ENCODE peak calls at places on chromosomes 3 and 15, in five cellular contexts. O, V, C, N and Y are unnamed samples.

GRCh38 chr3:186260726-186261125 is 101.3 kb downstream of the DGKG start:
- DNase-seq in O (no peak), V (no peak), C (no peak), N (no peak), Y (no peak)

GRCh38 chr3:134974621-134975020 is 179.6 kb downstream of the EPHB1 start:
- DNase-seq in O (no peak), V (no peak), C (no peak), N (no peak), Y (no peak)

GRCh38 chr3:187706966-187707365 is 4.6 kb upstream of the RTP2 start:
- DNase-seq in O (no peak), V (no peak), C (no peak), N (no peak), Y (no peak)

GRCh38 chr3:190586631-190587000 is 72.7 kb downstream of the IL1RAP start:
- DNase-seq in O (no peak), V (no peak), C (no peak), N (no peak), Y (peak; percentile 51)

GRCh38 chr15:32786906-32787305 is 69.1 kb downstream of the GREM1 start:
- DNase-seq in O (no peak), V (no peak), C (no peak), N (no peak), Y (no peak)

GRCh38 chr3:137148917-137149316 is 191.1 kb downstream of the IL20RB start:
- DNase-seq in O (no peak), V (no peak), C (no peak), N (no peak), Y (no peak)

GRCh38 chr3:179973024-179973423 is 63.7 kb downstream of the PEX5L start:
- DNase-seq in O (no peak), V (no peak), C (no peak), N (no peak), Y (no peak)

GRCh38 chr15:63261311-63261710 is 16.1 kb upstream of the APH1B start:
- DNase-seq in O (no peak), V (no peak), C (no peak), N (no peak), Y (no peak)

GRCh38 chr3:189393598-189393997 is 221.8 kb downstream of the TPRG1 start:
- DNase-seq in O (no peak), V (no peak), C (no peak), N (no peak), Y (peak; percentile 3)

GRCh38 chr3:42839616-42840015 is 30.4 kb downstream of the ACKR2 start:
- DNase-seq in O (peak; percentile 73), V (peak; percentile 73), C (no peak), N (peak; percentile 45), Y (peak; percentile 62)

GRCh38 chr15:78093242-78094020 is 1.1 kb downstream of the SH2D7 start:
- DNase-seq in O (no peak), V (no peak), C (no peak), N (no peak), Y (no peak)

GRCh38 chr15:89366656-89367393 is 32.2 kb upstream of the POLG start:
- DNase-seq in O (no peak), V (no peak), C (no peak), N (no peak), Y (no peak)

GRCh38 chr15:29636921-29637320 is 185.3 kb downstream of the TJP1 start:
- DNase-seq in O (no peak), V (no peak), C (no peak), N (no peak), Y (no peak)
- TF ChIP-seq MAX in O (no peak), V (no peak), C (no peak), N (no peak), Y (no peak)

DNA sequence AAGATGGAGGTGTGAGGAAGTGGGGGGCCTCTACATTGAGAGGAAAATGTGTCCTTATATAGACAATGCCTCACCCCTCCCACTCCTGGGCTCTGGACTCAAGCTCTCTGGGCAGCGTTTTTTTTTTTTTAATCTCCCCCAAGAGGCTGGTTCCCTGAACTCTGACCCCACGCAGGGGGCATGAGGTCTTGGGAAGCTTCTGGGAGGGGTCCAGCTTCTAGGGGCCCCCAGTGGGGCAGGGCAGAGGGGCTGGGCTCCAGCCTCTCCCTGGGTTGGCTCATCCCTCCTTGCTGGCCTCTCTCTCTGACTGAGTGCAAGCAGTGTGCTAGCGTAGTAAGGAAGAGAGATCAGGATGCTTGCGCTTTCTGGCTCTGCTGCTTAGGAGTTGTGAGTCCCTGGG is 101.4 kb upstream of the HACD2 start:
- DNase-seq in O (no peak), V (no peak), C (no peak), N (no peak), Y (no peak)
- TF ChIP-seq HDAC2 in O (no peak), V (no peak), C (no peak), N (no peak), Y (no peak)

GRCh38 chr3:99352811-99353210 is 285.6 kb upstream of the COL8A1 start:
- DNase-seq in O (no peak), V (no peak), C (no peak), N (no peak), Y (no peak)

GRCh38 chr3:99348451-99348850 is 289.9 kb upstream of the COL8A1 start:
- DNase-seq in O (no peak), V (no peak), C (no peak), N (no peak), Y (no peak)

GRCh38 chr3:99355465-99355864 is 282.9 kb upstream of the COL8A1 start:
- DNase-seq in O (no peak), V (no peak), C (no peak), N (no peak), Y (no peak)

GRCh38 chr3:99356681-99357080 is 281.7 kb upstream of the COL8A1 start:
- DNase-seq in O (no peak), V (no peak), C (no peak), N (no peak), Y (no peak)

DNA sequence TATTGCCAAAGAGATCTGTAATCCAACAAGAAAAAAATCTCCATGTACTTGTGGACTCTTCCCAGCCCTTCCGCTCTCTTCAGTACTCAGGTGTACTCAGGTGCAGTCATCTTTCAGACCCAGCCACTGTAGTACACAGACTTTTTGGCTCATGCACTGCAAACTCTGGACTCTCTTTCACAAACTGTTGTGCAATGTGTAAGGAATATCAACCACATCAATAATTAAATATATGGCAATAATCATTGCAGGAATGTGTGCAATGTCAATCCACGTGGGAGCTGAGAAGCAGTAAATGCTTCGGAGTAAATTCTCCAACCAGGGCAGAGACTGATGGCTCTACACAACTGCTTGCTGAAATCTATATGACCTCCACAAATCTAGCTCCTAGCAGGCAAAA is 287.3 kb upstream of the COL8A1 start:
- DNase-seq in O (no peak), V (no peak), C (no peak), N (no peak), Y (no peak)
- H3K4me2 ChIP-seq in O (no peak overlapping the region), V (no peak overlapping the region), C (no peak overlapping the region), N (no peak overlapping the region), Y (no peak overlapping the region)

DNA sequence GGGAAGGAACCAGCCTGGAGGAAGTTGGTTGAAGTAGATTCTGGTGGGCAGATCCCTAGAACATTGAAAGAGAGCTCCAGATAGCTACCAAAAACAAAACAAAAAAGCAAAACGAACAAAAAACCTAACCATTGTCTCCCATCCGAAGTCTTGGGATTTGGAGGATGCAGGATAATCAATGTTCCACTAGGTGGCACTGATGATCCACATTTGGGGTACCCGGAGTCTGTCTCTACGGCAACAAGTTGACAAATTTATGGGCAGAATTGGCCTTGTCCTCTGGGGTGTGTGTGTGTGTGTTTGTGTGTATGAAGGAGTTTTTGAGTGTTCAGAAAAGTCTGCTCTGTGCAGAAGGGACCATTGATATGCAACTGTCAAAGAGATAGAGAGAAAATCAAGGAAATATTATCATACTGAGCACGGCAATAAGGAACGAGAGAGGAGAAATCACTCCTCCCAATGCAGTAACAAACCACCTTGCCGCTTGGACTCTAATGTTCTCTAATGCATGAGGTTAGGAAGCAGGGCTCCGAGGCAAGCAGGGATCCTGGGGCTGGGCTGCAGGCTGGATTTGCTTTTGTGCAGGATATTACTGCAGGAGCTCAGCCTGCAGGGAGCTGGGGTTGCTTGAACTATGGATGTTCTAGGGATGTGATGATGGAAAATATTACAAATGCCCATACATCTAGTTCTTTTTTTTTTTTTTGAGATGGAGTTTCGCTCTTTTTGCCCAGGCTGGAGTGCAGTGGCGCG is 59.8 kb upstream of the KLHL25 start:
- DNase-seq in O (peak; percentile 52), V (peak; percentile 69), C (no peak), N (no peak), Y (peak; percentile 88)
- TF ChIP-seq MAX in O (no peak), V (no peak), C (no peak), N (no peak), Y (no peak)

GRCh38 chr3:158279584-158279983 is 169.7 kb downstream of the RSRC1 start:
- DNase-seq in O (no peak), V (no peak), C (no peak), N (no peak), Y (no peak)
- TF ChIP-seq HDAC2 in O (no peak), V (no peak), C (no peak), N (no peak), Y (no peak)

DNA sequence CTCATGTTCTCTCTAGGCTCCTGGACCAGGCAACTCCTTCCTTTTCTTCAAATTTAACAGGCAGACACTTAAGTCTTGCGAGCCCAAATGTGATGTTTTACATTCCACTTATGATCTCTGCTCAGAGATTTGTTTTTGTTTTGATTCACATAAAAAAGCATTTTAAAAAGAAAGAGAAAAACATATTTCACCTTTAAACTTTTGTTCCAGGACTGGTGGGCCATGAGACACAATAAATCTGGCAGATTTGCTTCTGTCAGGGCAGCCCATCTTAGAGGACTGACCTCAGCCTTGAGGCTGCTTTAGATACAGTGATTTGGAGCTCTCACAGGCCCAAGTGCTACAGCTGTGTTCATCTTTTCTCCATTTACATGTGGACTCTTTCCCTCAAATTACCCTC is 52.0 kb downstream of the CMSS1 start:
- DNase-seq in O (no peak), V (no peak), C (no peak), N (no peak), Y (no peak)
- H3K4me2 ChIP-seq in O (peak overlapping the region; percentile 92), V (no peak overlapping the region), C (no peak overlapping the region), N (no peak overlapping the region), Y (no peak overlapping the region)

DNA sequence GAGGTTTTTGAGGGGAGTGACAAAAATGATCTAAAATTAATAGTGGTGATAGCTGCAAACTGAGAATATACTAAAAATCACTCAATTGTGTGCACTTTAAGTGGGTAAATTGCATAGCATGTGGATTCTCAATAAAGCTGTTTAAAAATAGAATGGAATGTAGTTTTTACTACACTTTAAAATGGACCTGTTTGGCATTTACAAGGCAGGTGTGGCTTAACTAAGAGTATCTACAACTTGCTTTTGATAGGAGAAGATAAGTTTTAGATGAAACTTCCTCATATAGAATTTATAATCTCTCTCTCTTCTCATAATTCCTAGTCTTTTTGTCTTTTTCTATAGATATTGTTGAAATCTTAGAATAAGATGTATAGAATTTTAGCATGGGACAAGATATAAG is 40.3 kb downstream of the THRB start:
- DNase-seq in O (no peak), V (no peak), C (no peak), N (no peak), Y (no peak)
- TF ChIP-seq MAX in O (no peak), V (no peak), C (no peak), N (no peak), Y (no peak)

DNA sequence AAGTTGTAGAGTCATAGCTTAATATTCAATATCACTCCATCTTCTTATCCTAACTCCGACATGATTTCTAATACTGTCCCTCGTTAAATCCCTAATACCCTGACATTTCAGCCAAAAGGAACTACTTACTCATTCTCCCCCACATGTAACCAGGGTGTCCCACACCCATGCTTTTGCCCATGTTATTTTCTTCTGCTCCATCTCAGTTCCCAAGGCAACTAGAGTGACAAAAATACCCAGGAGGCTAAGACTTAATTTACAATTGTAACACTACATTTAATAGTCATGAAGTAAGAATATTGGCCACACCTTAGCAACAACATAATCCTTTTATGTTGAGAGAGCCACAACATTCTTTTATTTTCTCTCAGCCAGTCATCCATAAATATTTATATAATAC is 248.5 kb upstream of the TGFBR2 start:
- DNase-seq in O (no peak), V (no peak), C (no peak), N (no peak), Y (peak; percentile 74)
- TF ChIP-seq HDAC2 in O (no peak), V (no peak), C (no peak), N (no peak), Y (no peak)